ENCODE peak calls at places on chromosomes 16 and 17, in ten cellular contexts. B is breast epithelium, L is prostate gland, K is foreskin fibroblast, X is OCI-LY7, N is uterus, P is AG09309, H is psoas muscle, F is lower leg skin, Y is NB4. E is an unnamed sample.
A peak's percentile ranks its signal among the peaks of the same experiment; 100 is the strongest.

GRCh38 chr17:69812240-69812837 is 262.7 kb upstream of the KCNJ16 start:
- DNase-seq in B (no peak), L (no peak), K (peak; percentile 26), X (no peak), N (no peak), P (no peak), H (no peak), F (no peak), Y (no peak), E (no peak)

GRCh38 chr17:58279016-58279671 is 1.6 kb downstream of the MPO start:
- DNase-seq in B (no peak), L (no peak), K (peak; percentile 46), X (no peak), N (no peak), P (no peak), H (peak; percentile 70), F (no peak), Y (peak; percentile 66), E (no peak)

GRCh38 chr17:78839173-78839761 is 1.3 kb downstream of the USP36 start:
- DNase-seq in B (no peak), L (no peak), K (peak; percentile 58), X (peak; percentile 27), N (no peak), P (no peak), H (no peak), F (no peak), Y (peak; percentile 14), E (peak; percentile 48)

GRCh38 chr17:38659415-38659814 is 15.3 kb downstream of the EPOP start:
- DNase-seq in B (no peak), L (no peak), K (no peak), X (no peak), N (no peak), P (no peak), H (no peak), F (no peak), Y (no peak), E (no peak)

GRCh38 chr17:78401246-78401645 is 22.8 kb downstream of the PGS1 start:
- DNase-seq in B (no peak), L (peak; percentile 52), K (peak; percentile 42), X (no peak), N (no peak), P (no peak), H (no peak), F (no peak), Y (no peak), E (no peak)

GRCh38 chr17:30391534-30391933 is 12.8 kb downstream of the CPD start:
- DNase-seq in B (no peak), L (no peak), K (no peak), X (no peak), N (no peak), P (no peak), H (no peak), F (no peak), Y (no peak), E (no peak)

GRCh38 chr17:59513934-59514841 is 51.2 kb upstream of the DHX40 start:
- DNase-seq in B (peak; percentile 55), L (peak; percentile 63), K (peak; percentile 75), X (no peak), N (peak; percentile 48), P (no peak), H (peak; percentile 67), F (peak; percentile 92), Y (peak; percentile 54), E (no peak)

GRCh38 chr16:70162041-70162451 is 11.5 kb upstream of the CLEC18C start:
- DNase-seq in B (no peak), L (no peak), K (peak; percentile 88), X (no peak), N (no peak), P (no peak), H (no peak), F (no peak), Y (peak; percentile 34), E (no peak)

GRCh38 chr16:67163164-67163902 is 1.2 kb upstream of the HSF4 start:
- DNase-seq in B (no peak), L (peak; percentile 56), K (peak; percentile 83), X (no peak), N (no peak), P (no peak), H (peak; percentile 58), F (peak; percentile 90), Y (no peak), E (peak; percentile 73)

GRCh38 chr17:41777579-41778188 is 8.8 kb downstream of the JUP start:
- DNase-seq in B (peak; percentile 85), L (peak; percentile 64), K (peak; percentile 96), X (no peak), N (peak; percentile 86), P (peak; percentile 55), H (peak; percentile 68), F (no peak), Y (no peak), E (no peak)

GRCh38 chr16:17389392-17389791 is 81.4 kb downstream of the XYLT1 start:
- DNase-seq in B (no peak), L (no peak), K (peak; percentile 90), X (no peak), N (no peak), P (peak; percentile 63), H (no peak), F (no peak), Y (no peak), E (no peak)

GRCh38 chr17:75664099-75664549 is 2.8 kb downstream of the RECQL5 start:
- DNase-seq in B (no peak), L (no peak), K (no peak), X (peak; percentile 100), N (no peak), P (no peak), H (no peak), F (no peak), Y (no peak), E (peak; percentile 90)

GRCh38 chr17:79622201-79622601 is 11.3 kb upstream of the RBFOX3 start:
- DNase-seq in B (peak; percentile 35), L (no peak), K (no peak), X (no peak), N (peak; percentile 11), P (no peak), H (no peak), F (peak; percentile 60), Y (no peak), E (no peak)

GRCh38 chr16:88345031-88345942 is 37.5 kb upstream of the ZNF469 start:
- DNase-seq in B (no peak), L (no peak), K (no peak), X (no peak), N (peak; percentile 55), P (no peak), H (no peak), F (no peak), Y (no peak), E (no peak)

GRCh38 chr16:1914759-1915387 is 3.3 kb downstream of the HS3ST6 start:
- DNase-seq in B (no peak), L (no peak), K (no peak), X (no peak), N (no peak), P (no peak), H (no peak), F (no peak), Y (no peak), E (no peak)

GRCh38 chr16:58035356-58036170 is 10.0 kb downstream of the MMP15 start:
- DNase-seq in B (no peak), L (no peak), K (no peak), X (peak; percentile 37), N (no peak), P (no peak), H (no peak), F (no peak), Y (no peak), E (no peak)

GRCh38 chr17:35052240-35052608 is 11.3 kb downstream of the RFFL start:
- DNase-seq in B (no peak), L (no peak), K (peak; percentile 87), X (no peak), N (no peak), P (no peak), H (no peak), F (no peak), Y (peak; percentile 45), E (peak; percentile 19)

GRCh38 chr16:71287903-71288302 is 1.3 kb downstream of the CMTR2 start:
- DNase-seq in B (no peak), L (no peak), K (no peak), X (no peak), N (no peak), P (no peak), H (no peak), F (no peak), Y (no peak), E (no peak)
- H3K4me3 ChIP-seq in B (no peak overlapping the region), L (peak overlapping the region; percentile 80), K (peak overlapping the region; percentile 82), X (no peak overlapping the region), N (no peak overlapping the region), P (peak overlapping the region; percentile 87), H (peak overlapping the region; percentile 89), F (no peak overlapping the region), Y (peak overlapping the region; percentile 94), E (peak overlapping the region; percentile 91)

GRCh38 chr17:80927791-80928216 is 63.8 kb upstream of the CHMP6 start:
- DNase-seq in B (no peak), L (no peak), K (no peak), X (no peak), N (no peak), P (no peak), H (no peak), F (no peak), Y (no peak), E (no peak)
- TF ChIP-seq CTCF in B (no peak), L (no peak), K (no peak), X (no peak), N (no peak), P (no peak), H (no peak), F (no peak), Y (no peak), E (no peak)

DNA sequence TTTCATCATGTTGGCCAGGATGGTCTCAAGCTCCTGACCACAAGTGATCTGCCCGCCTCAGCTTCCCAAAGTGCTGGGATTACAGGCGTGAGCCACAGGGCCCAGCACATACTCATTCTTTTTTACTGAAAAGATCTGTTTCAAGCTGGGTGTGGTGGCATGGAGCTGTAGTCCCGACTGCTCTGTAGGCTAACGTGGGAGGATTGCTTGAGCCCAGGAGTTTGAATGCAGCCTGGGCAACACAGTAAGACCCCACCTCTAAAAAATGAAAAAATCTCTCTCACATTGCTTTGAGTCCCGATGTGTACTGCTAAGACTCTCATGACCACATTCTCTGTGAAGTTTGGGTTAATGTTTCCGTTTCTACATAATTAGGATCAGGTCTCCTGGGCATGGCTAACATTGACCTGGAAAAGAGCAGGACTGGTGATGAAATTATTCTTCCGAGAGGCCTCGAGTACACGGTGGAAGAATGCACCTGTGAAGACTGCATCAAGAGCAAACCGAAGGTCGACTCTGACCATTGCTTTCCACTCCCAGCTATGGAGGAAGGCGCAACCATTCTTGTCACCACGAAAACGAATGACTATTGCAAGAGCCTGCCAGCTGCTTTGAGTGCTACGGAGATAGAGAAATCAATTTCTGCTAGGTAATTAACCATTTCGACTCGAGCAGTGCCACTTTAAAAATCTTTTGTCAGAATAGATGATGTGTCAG is 2.3 kb downstream of the TNFRSF17 start:
- DNase-seq in B (no peak), L (no peak), K (no peak), X (peak; percentile 30), N (no peak), P (no peak), H (no peak), F (no peak), Y (no peak), E (no peak)
- H3K4me3 ChIP-seq in B (no peak overlapping the region), L (no peak overlapping the region), K (no peak overlapping the region), X (peak overlapping the region; percentile 68), N (no peak overlapping the region), P (no peak overlapping the region), H (no peak overlapping the region), F (no peak overlapping the region), Y (no peak overlapping the region), E (peak overlapping the region; percentile 91)

DNA sequence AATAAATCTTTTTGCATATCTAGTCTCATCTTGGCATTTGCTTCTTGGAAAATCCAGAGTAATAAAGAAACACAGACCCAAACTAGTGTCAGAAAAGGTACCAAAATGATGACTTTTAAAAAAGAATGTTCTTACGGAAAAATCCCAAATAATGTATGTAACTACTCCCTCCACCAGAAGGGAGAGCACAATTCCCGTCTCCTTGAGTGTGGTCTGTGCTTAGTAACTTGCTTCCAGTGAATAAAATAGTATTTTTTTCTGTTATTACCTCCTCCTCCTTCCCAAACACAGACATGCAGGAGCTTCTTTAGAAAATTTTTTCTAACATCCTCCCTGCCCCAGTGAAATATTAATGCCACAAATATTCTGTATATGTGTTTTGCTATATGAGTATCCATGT is 358.1 kb downstream of the ZFHX3 start:
- DNase-seq in B (no peak), L (no peak), K (no peak), X (no peak), N (no peak), P (no peak), H (no peak), F (no peak), Y (no peak), E (no peak)
- TF ChIP-seq CTCF in B (no peak), L (no peak), K (no peak), X (no peak), N (no peak), P (no peak), H (no peak), F (no peak), Y (no peak), E (no peak)

E was measured in GM12865.